ENCODE peak calls at places on chromosomes 1 and 21, in nine cellular contexts. R, C, P, Y, L, V, U, Z and F are unnamed samples.

GRCh38 chr1:23019851-23020625 is 770 bp downstream of the KDM1A start:
- DNase-seq in R (peak; percentile 56), C (peak; percentile 38), P (peak; percentile 53), Y (peak; percentile 15), L (peak; percentile 42), V (peak; percentile 57), U (peak; percentile 9), Z (peak; percentile 55), F (peak; percentile 35)

GRCh38 chr1:50967416-50968020 is 2.5 kb upstream of the CDKN2C start:
- DNase-seq in R (peak; percentile 61), C (no peak), P (no peak), Y (no peak), L (peak; percentile 55), V (no peak), U (no peak), Z (peak; percentile 46), F (peak; percentile 25)

GRCh38 chr1:223329664-223330420 is 34.1 kb downstream of the SUSD4 start:
- DNase-seq in R (no peak), C (no peak), P (no peak), Y (no peak), L (no peak), V (no peak), U (no peak), Z (no peak), F (no peak)

GRCh38 chr1:228793032-228793431 is 57.8 kb downstream of the RHOU start:
- DNase-seq in R (no peak), C (no peak), P (no peak), Y (no peak), L (no peak), V (no peak), U (no peak), Z (no peak), F (no peak)

GRCh38 chr1:16434501-16434900 is 2.7 kb downstream of the SPATA21 start:
- DNase-seq in R (peak; percentile 22), C (no peak), P (no peak), Y (no peak), L (no peak), V (no peak), U (no peak), Z (no peak), F (no peak)

GRCh38 chr1:248873993-248874671 is 15.2 kb upstream of the ZNF692 start:
- DNase-seq in R (peak; percentile 89), C (peak; percentile 60), P (no peak), Y (peak; percentile 66), L (no peak), V (no peak), U (peak; percentile 78), Z (no peak), F (peak; percentile 60)

GRCh38 chr1:43965316-43965715 is 4.5 kb upstream of the DPH2 start:
- DNase-seq in R (no peak), C (no peak), P (no peak), Y (no peak), L (no peak), V (no peak), U (no peak), Z (no peak), F (no peak)

GRCh38 chr1:1090424-1091343 is 16.6 kb upstream of the RNF223 start:
- DNase-seq in R (no peak), C (no peak), P (no peak), Y (peak; percentile 13), L (no peak), V (peak; percentile 52), U (no peak), Z (no peak), F (no peak)

GRCh38 chr1:51969038-51969705 is 21.3 kb downstream of the RAB3B start:
- DNase-seq in R (no peak), C (no peak), P (peak; percentile 92), Y (no peak), L (peak; percentile 92), V (no peak), U (no peak), Z (no peak), F (no peak)

GRCh38 chr1:91791103-91791502 is 94.8 kb downstream of the TGFBR3 start:
- DNase-seq in R (no peak), C (no peak), P (no peak), Y (no peak), L (no peak), V (no peak), U (no peak), Z (no peak), F (no peak)

GRCh38 chr1:223713546-223714420 is 1.4 kb downstream of the CAPN2 start:
- DNase-seq in R (peak; percentile 35), C (no peak), P (no peak), Y (no peak), L (no peak), V (no peak), U (no peak), Z (no peak), F (no peak)

DNA sequence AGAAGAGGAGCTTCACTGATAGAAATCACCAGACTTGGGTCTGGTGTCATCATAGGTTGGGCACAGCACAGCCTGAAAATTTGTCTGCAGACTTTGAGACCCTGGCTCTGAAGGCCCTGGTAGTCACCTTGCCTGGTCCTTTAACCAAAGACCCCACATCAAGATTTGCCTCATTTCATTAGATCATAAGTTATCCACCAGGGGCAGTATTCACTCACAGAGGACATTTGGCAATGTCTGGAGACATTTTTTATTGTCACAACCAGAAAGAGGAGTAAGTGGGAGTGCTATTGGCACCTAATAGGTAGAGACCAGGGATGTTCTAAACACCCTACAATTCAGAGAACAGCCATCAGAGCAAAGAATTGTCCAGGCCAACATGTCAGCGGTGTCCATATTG is 22.1 kb upstream of the PAX7 start:
- DNase-seq in R (no peak), C (no peak), P (no peak), Y (no peak), L (no peak), V (no peak), U (no peak), Z (no peak), F (no peak)
- TF ChIP-seq CTCF in R (no peak), C (no peak), P (no peak), Y (no peak), L (no peak), V (peak; percentile 6), U (no peak), Z (no peak), F (no peak)

GRCh38 chr21:37909936-37910335 is 6.3 kb downstream of the KCNJ6 start:
- DNase-seq in R (no peak), C (no peak), P (no peak), Y (no peak), L (no peak), V (no peak), U (no peak), Z (no peak), F (no peak)
- TF ChIP-seq CTCF in R (no peak), C (no peak), P (no peak), Y (no peak), L (no peak), V (no peak), U (no peak), Z (no peak), F (no peak)

DNA sequence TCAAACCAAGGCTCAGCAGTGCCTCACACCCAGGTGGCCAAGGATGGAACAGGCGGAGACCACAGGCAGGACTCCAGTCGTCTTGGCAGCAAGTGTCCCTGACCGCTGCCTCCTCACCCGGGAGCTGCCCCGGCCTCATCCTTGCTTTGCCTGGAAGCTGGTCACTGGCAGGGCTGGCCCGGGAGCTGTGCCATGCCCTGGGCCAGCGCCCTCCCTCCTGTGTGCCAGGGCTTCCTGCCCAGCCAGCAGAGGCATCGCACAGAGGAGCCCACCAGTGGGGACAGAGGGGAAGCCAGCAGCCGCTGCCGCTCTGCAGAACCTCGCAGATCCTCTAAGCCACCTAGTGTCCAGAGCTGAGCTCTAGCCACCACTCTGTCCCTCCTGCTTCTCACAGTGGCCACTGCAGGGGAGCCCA is 7.8 kb downstream of the CASZ1 start:
- DNase-seq in R (no peak), C (no peak), P (no peak), Y (peak; percentile 71), L (no peak), V (peak; percentile 83), U (no peak), Z (no peak), F (no peak)
- TF ChIP-seq CTCF in R (no peak), C (peak; percentile 49), P (peak; percentile 42), Y (peak; percentile 70), L (no peak), V (peak; percentile 55), U (peak; percentile 20), Z (no peak), F (no peak)

GRCh38 chr1:221664253-221664652 is 77.6 kb downstream of the DUSP10 start:
- DNase-seq in R (no peak), C (no peak), P (no peak), Y (no peak), L (no peak), V (no peak), U (no peak), Z (no peak), F (no peak)
- TF ChIP-seq CTCF in R (no peak), C (no peak), P (no peak), Y (no peak), L (no peak), V (no peak), U (no peak), Z (no peak), F (no peak)